ENCODE peak calls at places on chromosomes 5 and 9, in five cellular contexts. One of them, this sample, is unnamed.

GRCh38 chr9:35350827-35351549 is 138.9 kb upstream of the RUSC2 start:
- DNase-seq in spleen: no peak
- DNase-seq in mesendoderm: no peak
- DNase-seq in foreskin fibroblast: peak
- DNase-seq in glutamatergic neuron: no peak
- DNase-seq in this sample: no peak

GRCh38 chr5:154203798-154204578 is 13.5 kb downstream of the GALNT10 start:
- DNase-seq in glutamatergic neuron: no peak
- DNase-seq in mesendoderm: no peak
- DNase-seq in spleen: no peak
- DNase-seq in foreskin fibroblast: no peak
- DNase-seq in this sample: no peak

GRCh38 chr5:4941957-4942830 is 197.9 kb upstream of the ADAMTS16 start:
- DNase-seq in spleen: no peak
- DNase-seq in mesendoderm: peak
- DNase-seq in glutamatergic neuron: peak
- DNase-seq in foreskin fibroblast: no peak
- DNase-seq in this sample: no peak

GRCh38 chr5:38692780-38693507 is 136.5 kb upstream of the LIFR start:
- DNase-seq in spleen: no peak
- DNase-seq in glutamatergic neuron: no peak
- DNase-seq in foreskin fibroblast: no peak
- DNase-seq in mesendoderm: no peak
- DNase-seq in this sample: no peak

GRCh38 chr9:120868339-120868675 is 8.7 kb downstream of the PHF19 start:
- DNase-seq in foreskin fibroblast: no peak
- DNase-seq in glutamatergic neuron: no peak
- DNase-seq in spleen: no peak
- DNase-seq in mesendoderm: no peak
- DNase-seq in this sample: no peak

GRCh38 chr9:104984994-104985393 is 57.0 kb upstream of the ABCA1 start:
- DNase-seq in foreskin fibroblast: no peak
- DNase-seq in mesendoderm: no peak
- DNase-seq in glutamatergic neuron: no peak
- DNase-seq in spleen: no peak
- DNase-seq in this sample: no peak

GRCh38 chr5:40165106-40165788 is 514.5 kb upstream of the PTGER4 start:
- DNase-seq in foreskin fibroblast: no peak
- DNase-seq in glutamatergic neuron: no peak
- DNase-seq in mesendoderm: no peak
- DNase-seq in spleen: peak
- DNase-seq in this sample: peak

GRCh38 chr5:174972291-174972690 is 247.9 kb downstream of the MSX2 start:
- DNase-seq in mesendoderm: no peak
- DNase-seq in foreskin fibroblast: no peak
- DNase-seq in spleen: no peak
- DNase-seq in glutamatergic neuron: no peak
- DNase-seq in this sample: no peak

GRCh38 chr9:134365791-134366222 is 39.6 kb downstream of the RXRA start:
- DNase-seq in foreskin fibroblast: no peak
- DNase-seq in mesendoderm: peak
- DNase-seq in glutamatergic neuron: peak
- DNase-seq in spleen: no peak
- DNase-seq in this sample: no peak

GRCh38 chr5:169745441-169746146 is 108.5 kb downstream of the DOCK2 start:
- DNase-seq in spleen: no peak
- DNase-seq in mesendoderm: peak
- DNase-seq in foreskin fibroblast: peak
- DNase-seq in glutamatergic neuron: no peak
- DNase-seq in this sample: no peak

GRCh38 chr5:151870820-151871219 is 53.8 kb downstream of the GLRA1 start:
- DNase-seq in foreskin fibroblast: peak
- DNase-seq in glutamatergic neuron: no peak
- DNase-seq in mesendoderm: peak
- DNase-seq in spleen: no peak
- DNase-seq in this sample: no peak

GRCh38 chr9:130539473-130540223 is 39.7 kb upstream of the FUBP3 start:
- DNase-seq in spleen: no peak
- DNase-seq in glutamatergic neuron: no peak
- DNase-seq in mesendoderm: no peak
- DNase-seq in foreskin fibroblast: peak
- DNase-seq in this sample: no peak

GRCh38 chr5:168661593-168662485 is 82.7 kb upstream of the PANK3 start:
- DNase-seq in mesendoderm: no peak
- DNase-seq in foreskin fibroblast: peak
- DNase-seq in glutamatergic neuron: no peak
- DNase-seq in spleen: no peak
- DNase-seq in this sample: no peak

GRCh38 chr5:15566306-15566705 is 66.3 kb downstream of the FBXL7 start:
- DNase-seq in foreskin fibroblast: no peak
- DNase-seq in mesendoderm: no peak
- DNase-seq in spleen: no peak
- DNase-seq in glutamatergic neuron: no peak
- DNase-seq in this sample: no peak

GRCh38 chr9:116870566-116870965 is 183.5 kb downstream of the TRIM32 start:
- DNase-seq in foreskin fibroblast: no peak
- DNase-seq in mesendoderm: peak
- DNase-seq in spleen: no peak
- DNase-seq in glutamatergic neuron: no peak
- DNase-seq in this sample: no peak

GRCh38 chr5:175542232-175542965 is 64.0 kb downstream of the SFXN1 start:
- DNase-seq in spleen: no peak
- DNase-seq in foreskin fibroblast: no peak
- DNase-seq in glutamatergic neuron: no peak
- DNase-seq in mesendoderm: no peak
- DNase-seq in this sample: no peak

GRCh38 chr9:89419978-89420394 is 77.9 kb downstream of the SEMA4D start:
- DNase-seq in spleen: peak
- DNase-seq in glutamatergic neuron: no peak
- DNase-seq in mesendoderm: no peak
- DNase-seq in foreskin fibroblast: no peak
- DNase-seq in this sample: no peak

GRCh38 chr5:141560725-141561483 is 57.9 kb downstream of the DIAPH1 start:
- DNase-seq in foreskin fibroblast: peak
- DNase-seq in spleen: no peak
- DNase-seq in mesendoderm: peak
- DNase-seq in glutamatergic neuron: peak
- DNase-seq in this sample: no peak

GRCh38 chr5:134489227-134489944 is 36.1 kb upstream of the JADE2 start:
- DNase-seq in mesendoderm: no peak
- DNase-seq in foreskin fibroblast: no peak
- DNase-seq in spleen: peak
- DNase-seq in glutamatergic neuron: no peak
- DNase-seq in this sample: peak

GRCh38 chr9:70012569-70012968 is 31.1 kb upstream of the MAMDC2 start:
- DNase-seq in spleen: no peak
- DNase-seq in mesendoderm: peak
- DNase-seq in glutamatergic neuron: no peak
- DNase-seq in foreskin fibroblast: no peak
- DNase-seq in this sample: no peak

GRCh38 chr9:132670816-132671371 is 630 bp downstream of the GTF3C4 start:
- DNase-seq in foreskin fibroblast: peak
- DNase-seq in glutamatergic neuron: peak
- DNase-seq in spleen: peak
- DNase-seq in mesendoderm: peak
- DNase-seq in this sample: no peak

GRCh38 chr9:112421771-112422222 is 41.9 kb downstream of the HSDL2 start:
- DNase-seq in spleen: no peak
- DNase-seq in mesendoderm: peak
- DNase-seq in glutamatergic neuron: no peak
- DNase-seq in foreskin fibroblast: no peak
- DNase-seq in this sample: no peak

GRCh38 chr9:93501406-93501805 is 48.0 kb upstream of the FAM120AOS start:
- DNase-seq in mesendoderm: no peak
- DNase-seq in foreskin fibroblast: no peak
- DNase-seq in glutamatergic neuron: no peak
- DNase-seq in spleen: no peak
- DNase-seq in this sample: no peak

GRCh38 chr9:135804588-135805421 is 102.5 kb downstream of the CAMSAP1 start:
- DNase-seq in spleen: no peak
- DNase-seq in glutamatergic neuron: peak
- DNase-seq in mesendoderm: peak
- DNase-seq in foreskin fibroblast: peak
- DNase-seq in this sample: peak

This sample was measured in chondrocyte.